ENCODE peak calls at places on chromosomes 11 and 22, in four cellular contexts. H is mesenchymal stem cell, T is neuronal stem cell, D is H1. N is an unnamed sample.

GRCh38 chr11:81892770-81893635 is 840.7 kb downstream of the FAM181B start:
- DNase-seq in T (no peak), D (no peak), H (no peak), N (no peak)

GRCh38 chr11:128488471-128488870 is 98.9 kb downstream of the ETS1 start:
- DNase-seq in T (no peak), D (no peak), H (peak), N (no peak)

GRCh38 chr11:15937601-15938361 is 418.6 kb downstream of the SOX6 start:
- DNase-seq in H (no peak), T (no peak), D (peak), N (peak)

GRCh38 chr22:38699143-38699542 is 1.6 kb downstream of the JOSD1 start:
- DNase-seq in H (no peak), D (no peak), T (no peak), N (no peak)

GRCh38 chr22:48241658-48242057 is 1479.2 kb downstream of the TBC1D22A start:
- DNase-seq in T (no peak), H (no peak), D (peak), N (peak)

GRCh38 chr11:20310137-20310536 is 53.4 kb upstream of the HTATIP2 start:
- DNase-seq in H (no peak), D (no peak), T (no peak), N (no peak)

GRCh38 chr11:33735166-33735425 is 1.1 kb downstream of the CD59 start:
- DNase-seq in D (no peak), T (no peak), H (peak), N (no peak)

GRCh38 chr11:23723861-23724260 is 773.0 kb upstream of the LUZP2 start:
- DNase-seq in T (no peak), H (no peak), D (no peak), N (no peak)

GRCh38 chr11:3835100-3835485 is 5.7 kb downstream of the RHOG start:
- DNase-seq in T (no peak), H (no peak), D (no peak), N (no peak)

GRCh38 chr11:87356428-87356827 is 318.7 kb downstream of the TMEM135 start:
- DNase-seq in D (no peak), H (no peak), T (no peak), N (no peak)

GRCh38 chr22:48052621-48052890 is 1290.1 kb downstream of the TBC1D22A start:
- DNase-seq in T (no peak), D (no peak), H (no peak), N (peak)

GRCh38 chr11:131118247-131118646 is 202.0 kb upstream of the SNX19 start:
- DNase-seq in H (no peak), D (no peak), T (no peak), N (no peak)

GRCh38 chr11:129460714-129461113 is 85.1 kb downstream of the BARX2 start:
- DNase-seq in D (no peak), H (no peak), T (no peak), N (no peak)

GRCh38 chr22:21936151-21936778 is 16.4 kb downstream of the PPM1F start:
- DNase-seq in T (no peak), H (no peak), D (no peak), N (no peak)

GRCh38 chr22:41822289-41823057 is 10.4 kb upstream of the SREBF2 start:
- DNase-seq in D (no peak), H (peak), T (no peak), N (no peak)

GRCh38 chr11:61922539-61922938 is 5.2 kb upstream of the RAB3IL1 start:
- DNase-seq in D (peak), H (peak), T (no peak), N (no peak)

GRCh38 chr11:16780698-16781550 is 42.5 kb downstream of the C11orf58 start:
- DNase-seq in D (no peak), T (no peak), H (no peak), N (no peak)

GRCh38 chr11:44988981-44989635 is 38.4 kb upstream of the TP53I11 start:
- DNase-seq in H (no peak), T (no peak), D (no peak), N (peak)

GRCh38 chr22:43823353-43823908 is 11.3 kb upstream of the EFCAB6 start:
- DNase-seq in H (no peak), T (no peak), D (peak), N (peak)

GRCh38 chr22:49554741-49555140 is 272.9 kb downstream of the BRD1 start:
- DNase-seq in H (no peak), D (peak), T (no peak), N (peak)

GRCh38 chr22:46902998-46903916 is 140.8 kb downstream of the TBC1D22A start:
- DNase-seq in T (no peak), H (no peak), D (peak), N (peak)
- H3K9ac ChIP-seq in T (no peak), H (no peak), D (no peak), N (no peak)

DNA sequence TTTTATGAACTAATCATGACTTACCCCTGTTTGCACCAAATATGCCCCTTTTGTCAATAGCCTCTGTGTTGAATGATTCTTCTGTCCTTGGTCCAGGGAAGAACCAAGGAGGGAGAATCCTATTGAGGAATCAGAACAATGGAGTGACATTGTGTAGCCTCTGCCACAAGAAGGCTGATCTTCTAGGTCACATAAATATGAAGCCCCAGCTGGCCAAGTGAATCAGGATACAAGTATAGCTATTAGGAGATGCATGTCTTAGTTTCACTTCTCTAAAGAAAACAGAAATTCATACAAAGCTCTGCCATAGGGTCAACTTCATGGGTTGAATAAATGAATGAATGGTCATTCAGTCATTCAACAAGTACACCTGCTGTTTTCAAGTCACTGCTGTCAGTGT is 118.2 kb upstream of the BLID start:
- DNase-seq in H (no peak), D (no peak), T (no peak), N (no peak)
- H2BK15ac ChIP-seq in H (no peak), D (no peak), T (no peak), N (no peak)

DNA sequence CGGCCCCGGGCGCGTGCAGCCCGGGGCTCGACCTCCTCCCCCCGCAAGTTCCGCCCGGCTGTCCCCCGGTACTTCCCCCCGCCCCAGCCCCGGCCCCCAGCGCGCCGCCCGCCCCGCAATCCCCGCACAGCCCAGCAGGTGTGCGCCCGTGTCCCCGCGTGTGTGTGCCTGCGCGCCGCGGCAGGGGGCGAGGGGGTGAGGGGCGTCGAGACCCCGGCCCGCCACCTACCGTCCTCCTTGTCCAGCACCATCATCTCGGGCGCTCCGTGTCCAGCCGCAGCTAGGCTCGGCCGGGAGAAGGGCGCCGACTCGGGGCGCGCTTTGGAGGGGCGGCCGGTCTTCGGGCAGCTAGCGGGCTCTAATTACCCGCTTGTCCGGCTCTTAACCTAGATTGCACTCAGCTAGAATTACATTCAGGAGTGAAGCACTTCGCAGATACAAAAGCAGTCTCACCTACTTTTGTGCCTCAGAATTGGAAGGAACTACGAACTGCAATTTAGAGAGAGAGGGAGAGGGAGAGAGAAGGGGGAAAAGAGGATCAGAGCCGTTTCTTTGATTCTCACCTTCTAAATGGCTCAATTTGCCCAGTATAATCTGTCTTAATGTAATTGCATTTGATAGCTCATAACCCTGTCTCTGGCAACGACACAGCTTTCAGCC is 439 bp downstream of the LMO1 start:
- DNase-seq in T (no peak), D (peak), H (no peak), N (peak)
- H2BK12ac ChIP-seq in T (peak), D (no peak), H (no peak), N (no peak)

GRCh38 chr11:64851831-64852337 is 7.4 kb upstream of the CDC42BPG start:
- DNase-seq in D (no peak), H (no peak), T (no peak), N (no peak)
- H3K9ac ChIP-seq in D (no peak), H (no peak), T (no peak), N (no peak)

GRCh38 chr11:119318240-119319135 is 1.6 kb upstream of the MCAM start:
- DNase-seq in D (no peak), T (no peak), H (peak), N (peak)

GRCh38 chr11:119317592-119318239 is 786 bp upstream of the MCAM start:
- DNase-seq in H (no peak), T (no peak), D (no peak), N (no peak)

GRCh38 chr11:119315139-119316016 is 1.6 kb downstream of the MCAM start:
- DNase-seq in D (peak), T (no peak), H (peak), N (peak)

GRCh38 chr11:119316017-119316728 is 757 bp downstream of the MCAM start:
- DNase-seq in D (no peak), H (peak), T (no peak), N (no peak)

GRCh38 chr11:119316729-119317591 is at the start of gene MCAM:
- DNase-seq in D (peak), H (peak), T (no peak), N (peak)
- H2BK15ac ChIP-seq in D (no peak), H (no peak), T (peak), N (no peak)

DNA sequence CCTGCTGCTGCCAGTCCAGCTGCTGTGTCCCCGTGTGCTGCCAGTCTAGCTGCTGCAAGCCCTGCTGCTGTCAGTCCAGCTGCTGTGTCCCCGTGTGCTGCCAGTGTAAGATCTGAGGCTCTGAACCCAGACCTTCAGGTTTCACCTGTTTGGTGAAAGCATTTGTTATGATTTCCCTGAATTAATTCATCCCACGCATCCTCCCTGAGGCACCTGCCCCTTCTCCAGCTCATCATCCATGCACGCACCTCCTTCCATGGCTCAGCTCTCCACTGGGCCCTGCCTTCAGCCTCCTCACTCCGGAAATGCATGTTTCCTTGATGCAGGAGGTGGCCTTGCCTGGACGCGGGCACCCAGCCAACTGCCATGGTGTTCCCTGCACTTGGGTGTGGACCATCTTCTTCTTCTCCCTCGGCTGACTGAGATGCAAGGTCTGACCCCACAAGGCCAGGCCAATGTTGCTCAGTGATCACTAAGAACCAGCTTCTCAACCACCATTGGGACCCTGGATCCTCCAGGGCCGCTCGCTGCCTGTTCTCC is 788 bp downstream of the KRTAP5-10 start:
- DNase-seq in H (no peak), D (no peak), T (no peak), N (no peak)
- H2BK12ac ChIP-seq in H (no peak), D (peak), T (peak), N (no peak)